ENCODE peak calls at places on chromosomes 5 and 9, in four cellular contexts. O is fibroblast of lung, S is body of pancreas, C is GM23248. F is an unnamed sample.

GRCh38 chr9:99377790-99378775 is 156.0 kb downstream of the SEC61B start:
- DNase-seq in O (peak; percentile 50), S (no peak), C (peak; percentile 26), F (no peak)

GRCh38 chr5:164353155-164353554 is 847.7 kb downstream of the MAT2B start:
- DNase-seq in O (peak; percentile 88), S (no peak), C (no peak), F (no peak)

GRCh38 chr5:139878093-139878492 is 82.5 kb downstream of the PSD2 start:
- DNase-seq in O (no peak), S (no peak), C (peak; percentile 14), F (no peak)

GRCh38 chr9:35664531-35665470 is at the start of gene ARHGEF39:
- DNase-seq in O (peak; percentile 74), S (peak; percentile 85), C (peak; percentile 91), F (peak; percentile 55)

GRCh38 chr5:159855476-159856157 is 60.7 kb upstream of the ADRA1B start:
- DNase-seq in O (peak; percentile 81), S (peak; percentile 10), C (peak; percentile 61), F (no peak)

GRCh38 chr5:137826067-137826466 is 41.6 kb upstream of the MYOT start:
- DNase-seq in O (no peak), S (no peak), C (no peak), F (no peak)

GRCh38 chr9:124353166-124353768 is 62.0 kb downstream of the PSMB7 start:
- DNase-seq in O (no peak), S (no peak), C (no peak), F (no peak)

GRCh38 chr5:149979898-149980297 is 19.3 kb downstream of the SLC26A2 start:
- DNase-seq in O (no peak), S (no peak), C (no peak), F (no peak)

GRCh38 chr9:81183763-81184162 is 505.6 kb downstream of the TLE1 start:
- DNase-seq in O (peak; percentile 94), S (no peak), C (no peak), F (no peak)

GRCh38 chr5:134122530-134122929 is 8.0 kb downstream of the TCF7 start:
- DNase-seq in O (no peak), S (no peak), C (no peak), F (peak; percentile 63)

GRCh38 chr5:8633706-8634105 is 764.8 kb downstream of the MTRR start:
- DNase-seq in O (peak; percentile 74), S (no peak), C (peak; percentile 35), F (no peak)

GRCh38 chr9:35760651-35761050 is 6.6 kb upstream of the MSMP start:
- DNase-seq in O (peak; percentile 75), S (peak; percentile 68), C (no peak), F (no peak)

GRCh38 chr9:137619240-137620090 is 660 bp downstream of the EHMT1 start:
- DNase-seq in O (peak; percentile 45), S (no peak), C (peak; percentile 76), F (no peak)

GRCh38 chr5:59179704-59180103 is 596.8 kb downstream of the RAB3C start:
- DNase-seq in O (no peak), S (no peak), C (no peak), F (no peak)

GRCh38 chr5:163397368-163397767 is 40.0 kb upstream of the CCNG1 start:
- DNase-seq in O (no peak), S (no peak), C (no peak), F (no peak)

GRCh38 chr5:122845253-122846050 is at the start of gene SNX24:
- DNase-seq in O (peak; percentile 71), S (peak; percentile 87), C (peak; percentile 88), F (peak; percentile 67)

GRCh38 chr5:168295574-168296201 is 4.2 kb downstream of the WWC1 start:
- DNase-seq in O (peak; percentile 78), S (peak; percentile 73), C (peak; percentile 70), F (no peak)

GRCh38 chr5:59152701-59153245 is 569.9 kb downstream of the RAB3C start:
- DNase-seq in O (no peak), S (no peak), C (no peak), F (no peak)

GRCh38 chr5:83715316-83716060 is 5.2 kb downstream of the HAPLN1 start:
- DNase-seq in O (peak; percentile 40), S (no peak), C (peak; percentile 21), F (no peak)

GRCh38 chr9:86324308-86324707 is 29.9 kb downstream of the TUT7 start:
- DNase-seq in O (peak; percentile 64), S (no peak), C (peak; percentile 85), F (no peak)

GRCh38 chr9:5801739-5802113 is 31.2 kb downstream of the ERMP1 start:
- DNase-seq in O (no peak), S (no peak), C (no peak), F (no peak)

GRCh38 chr5:178651046-178651810 is 24.4 kb upstream of the CLK4 start:
- DNase-seq in O (peak; percentile 72), S (no peak), C (peak; percentile 79), F (no peak)

GRCh38 chr9:101737705-101738565 is 512 bp downstream of the GRIN3A start:
- DNase-seq in O (no peak), S (peak; percentile 4), C (peak; percentile 27), F (no peak)

GRCh38 chr5:176553260-176554085 is 4.3 kb downstream of the CDHR2 start:
- DNase-seq in O (no peak), S (no peak), C (no peak), F (no peak)

GRCh38 chr5:111931658-111932057 is 174.7 kb upstream of the NREP start:
- DNase-seq in O (peak; percentile 36), S (no peak), C (peak; percentile 43), F (no peak)

GRCh38 chr5:142422426-142422825 is 97.6 kb upstream of the SPRY4 start:
- DNase-seq in O (peak; percentile 80), S (no peak), C (peak; percentile 79), F (no peak)

GRCh38 chr9:12091865-12092527 is 601.2 kb upstream of the TYRP1 start:
- DNase-seq in O (no peak), S (no peak), C (no peak), F (no peak)

GRCh38 chr5:38453506-38453905 is 102.9 kb downstream of the LIFR start:
- DNase-seq in O (no peak), S (no peak), C (no peak), F (peak; percentile 25)

GRCh38 chr9:137371521-137371941 is 51.4 kb downstream of the EXD3 start:
- DNase-seq in O (no peak), S (no peak), C (no peak), F (no peak)

GRCh38 chr5:36876389-36876964 is at the start of gene NIPBL:
- DNase-seq in O (peak; percentile 94), S (peak; percentile 94), C (peak; percentile 98), F (peak; percentile 84)

GRCh38 chr5:36875789-36876388 is 680 bp upstream of the NIPBL start:
- DNase-seq in O (peak; percentile 80), S (peak; percentile 83), C (peak; percentile 95), F (peak; percentile 70)

GRCh38 chr5:36876965-36877666 is 547 bp downstream of the NIPBL start:
- DNase-seq in O (peak; percentile 67), S (peak; percentile 79), C (peak; percentile 85), F (no peak)

GRCh38 chr5:36875051-36875788 is 1.3 kb upstream of the NIPBL start:
- DNase-seq in O (peak; percentile 63), S (peak; percentile 30), C (peak; percentile 81), F (peak; percentile 51)

DNA sequence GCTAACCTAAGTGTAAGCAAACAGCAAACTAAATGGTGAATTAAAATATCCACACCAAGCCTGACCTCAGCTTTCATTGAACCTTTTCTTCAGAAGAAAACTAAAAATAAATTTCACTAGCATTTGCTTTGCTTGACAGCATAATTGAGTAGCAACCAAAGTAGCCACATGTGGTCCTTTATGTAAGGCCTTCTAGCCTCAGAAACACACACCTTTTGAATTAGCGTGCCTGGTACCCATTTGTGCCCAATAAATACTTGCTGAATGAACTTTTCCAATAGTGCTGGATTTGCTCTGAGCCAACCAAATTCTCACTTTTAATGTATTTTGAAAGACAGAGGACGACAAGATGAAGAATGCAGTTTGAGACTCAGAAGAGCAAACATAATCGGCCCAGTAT is 2.1 kb upstream of the NIPBL start:
- DNase-seq in O (no peak), S (no peak), C (peak; percentile 35), F (no peak)
- H3K4me3 ChIP-seq in O (peak overlapping the region; percentile 81), S (no peak overlapping the region), C (peak overlapping the region; percentile 87), F (peak overlapping the region; percentile 99)

DNA sequence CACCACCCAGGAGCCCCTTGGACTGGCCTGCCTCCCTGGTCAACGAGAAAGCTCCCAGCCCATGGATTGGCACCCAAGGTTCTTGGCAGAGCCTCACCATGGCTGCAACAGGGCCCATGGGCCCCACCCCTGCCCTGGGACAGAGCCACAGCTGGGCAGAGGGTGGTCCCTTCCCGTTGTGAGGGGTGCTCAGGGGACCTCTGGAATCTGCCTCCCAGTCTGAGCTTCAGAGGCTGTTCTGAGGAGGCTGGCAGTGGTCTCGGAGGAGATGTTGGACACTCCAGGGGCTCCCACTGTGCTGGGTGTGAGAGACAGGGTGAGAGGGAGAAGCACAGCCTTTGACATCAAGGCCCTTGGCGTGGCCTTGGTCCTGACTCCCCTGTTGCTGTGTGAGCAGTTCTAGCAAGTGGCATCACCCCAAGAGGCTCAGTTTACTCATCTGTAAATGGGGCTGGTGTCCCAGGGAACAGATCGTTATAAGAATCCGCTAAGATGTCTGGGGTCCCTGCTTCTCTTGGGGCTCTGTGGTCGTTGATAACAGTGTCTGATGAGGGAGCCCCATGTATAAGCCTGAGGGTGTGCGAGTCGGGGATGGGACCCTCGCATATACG is 33.0 kb downstream of the LHX3 start:
- DNase-seq in O (peak; percentile 7), S (no peak), C (no peak), F (no peak)
- H3K4me3 ChIP-seq in O (no peak overlapping the region), S (no peak overlapping the region), C (no peak overlapping the region), F (no peak overlapping the region)

GRCh38 chr9:75036793-75037192 is 8.7 kb upstream of the CARNMT1 start:
- DNase-seq in O (no peak), S (no peak), C (no peak), F (no peak)

GRCh38 chr9:75039006-75039405 is 10.9 kb upstream of the CARNMT1 start:
- DNase-seq in O (peak; percentile 84), S (no peak), C (peak; percentile 89), F (no peak)

GRCh38 chr9:75046725-75047345 is 18.7 kb upstream of the CARNMT1 start:
- DNase-seq in O (no peak), S (no peak), C (no peak), F (no peak)

GRCh38 chr9:75039804-75040203 is 11.7 kb upstream of the CARNMT1 start:
- DNase-seq in O (no peak), S (no peak), C (peak; percentile 36), F (no peak)

GRCh38 chr9:75041041-75041440 is 12.9 kb upstream of the CARNMT1 start:
- DNase-seq in O (no peak), S (no peak), C (peak; percentile 49), F (no peak)
- H3K4me3 ChIP-seq in O (no peak overlapping the region), S (no peak overlapping the region), C (no peak overlapping the region), F (no peak overlapping the region)

DNA sequence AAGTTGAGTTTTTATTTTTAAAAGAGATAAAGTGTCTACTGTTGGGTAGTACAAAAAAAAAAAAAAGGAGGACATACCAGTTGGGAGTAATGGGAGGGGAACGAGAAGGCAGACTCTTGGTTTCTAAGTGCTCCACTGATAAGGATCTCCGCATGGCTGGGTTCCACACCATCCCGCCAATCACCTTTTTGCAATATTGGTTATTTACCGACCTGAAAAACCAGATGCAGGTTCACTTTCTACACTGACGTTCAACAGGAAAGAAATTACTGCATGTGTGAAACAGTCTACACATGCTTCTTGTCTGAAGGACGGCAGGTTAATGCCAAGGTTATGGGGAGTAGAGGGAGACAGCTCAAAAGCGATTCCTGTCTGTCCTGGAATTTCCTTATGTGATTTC is 75.5 kb downstream of the PTPN3 start:
- DNase-seq in O (no peak), S (no peak), C (no peak), F (no peak)
- H3K4me3 ChIP-seq in O (no peak overlapping the region), S (no peak overlapping the region), C (no peak overlapping the region), F (no peak overlapping the region)

F was measured in effector memory CD4-positive, alpha-beta T cell.